ENCODE peak calls at places on chromosome 12, in ten cellular contexts. T is astrocyte, Z is heart right ventricle, Q is breast epithelium, O is endodermal cell, R is stomach, A is psoas muscle, N is SK-N-SH, S is uterus, G is transverse colon. P is an unnamed sample. For H3K4me1, the result is how much of the 10 kb centered on the place peaks cover.

GRCh38 chr12:109760031-109760929 is 46.7 kb downstream of the FAM222A start:
- DNase-seq in Q (peak), A (peak), Z (peak), O (peak), G (peak), N (peak), S (no peak), R (peak), T (no peak), P (no peak)

GRCh38 chr12:78442454-78442801 is 422.1 kb upstream of the SYT1 start:
- DNase-seq in N (no peak), A (no peak), O (no peak), T (peak), S (no peak), Q (no peak), G (no peak), R (no peak), Z (no peak), P (no peak)

GRCh38 chr12:77995436-77996167 is 164.9 kb downstream of the NAV3 start:
- DNase-seq in N (no peak), A (no peak), T (peak), Q (no peak), O (no peak), R (no peak), Z (no peak), S (no peak), G (no peak), P (no peak)

GRCh38 chr12:52041695-52042123 is 9.5 kb upstream of the NR4A1 start:
- DNase-seq in O (peak), S (peak), R (peak), G (no peak), Q (peak), Z (peak), T (peak), A (no peak), N (no peak), P (no peak)

GRCh38 chr12:45671254-45671653 is 58.3 kb upstream of the ARID2 start:
- DNase-seq in S (no peak), A (no peak), T (peak), Z (no peak), R (no peak), G (no peak), Q (no peak), O (no peak), N (no peak), P (no peak)

GRCh38 chr12:32107376-32108267 is 975 bp downstream of the BICD1 start:
- DNase-seq in Z (no peak), T (peak), G (peak), N (peak), O (peak), R (no peak), A (no peak), Q (no peak), S (peak), P (peak)

GRCh38 chr12:78192979-78193378 is 362.3 kb downstream of the NAV3 start:
- DNase-seq in A (no peak), Q (no peak), N (no peak), T (peak), G (no peak), R (no peak), Z (no peak), S (no peak), O (no peak), P (no peak)

GRCh38 chr12:120856980-120857379 is 47.2 kb downstream of the SPPL3 start:
- DNase-seq in N (no peak), Q (no peak), O (no peak), T (no peak), S (no peak), Z (no peak), A (no peak), G (no peak), R (no peak), P (no peak)

GRCh38 chr12:65925626-65926025 is 101.3 kb downstream of the HMGA2 start:
- DNase-seq in R (no peak), G (no peak), Z (no peak), N (no peak), T (no peak), O (no peak), S (no peak), A (no peak), Q (no peak), P (no peak)

GRCh38 chr12:6367065-6367968 is 8.0 kb downstream of the SCNN1A start:
- DNase-seq in Z (no peak), T (no peak), G (no peak), Q (no peak), N (peak), S (no peak), O (no peak), A (no peak), R (no peak), P (peak)

GRCh38 chr12:110307372-110307771 is 26.3 kb downstream of the ATP2A2 start:
- DNase-seq in R (no peak), G (no peak), T (no peak), Z (no peak), Q (no peak), A (no peak), N (no peak), O (peak), S (no peak), P (no peak)

GRCh38 chr12:123958462-123958861 is 14.2 kb downstream of the CCDC92 start:
- DNase-seq in T (no peak), R (no peak), Q (no peak), G (no peak), N (no peak), Z (peak), O (no peak), A (no peak), S (no peak), P (no peak)

GRCh38 chr12:32896438-32897275 is at the start of gene PKP2:
- DNase-seq in O (peak), N (peak), S (peak), Z (peak), T (no peak), Q (peak), R (peak), G (peak), A (peak), P (peak)

GRCh38 chr12:132359971-132360370 is 30.6 kb upstream of the GALNT9 start:
- DNase-seq in Q (peak), G (no peak), Z (no peak), S (no peak), T (no peak), O (no peak), R (no peak), A (peak), N (no peak), P (no peak)

GRCh38 chr12:94150483-94151225 is 2.3 kb downstream of the PLXNC1 start:
- DNase-seq in O (peak), Q (no peak), N (peak), G (peak), S (peak), T (no peak), A (peak), Z (peak), R (peak), P (peak)

GRCh38 chr12:52614381-52615207 is 3.8 kb downstream of the KRT73 start:
- DNase-seq in R (no peak), T (no peak), G (no peak), O (peak), A (no peak), S (no peak), N (no peak), Q (no peak), Z (no peak), P (no peak)

GRCh38 chr12:29961231-29961630 is 177.5 kb upstream of the TMTC1 start:
- DNase-seq in S (no peak), O (no peak), R (no peak), A (no peak), Q (no peak), T (peak), N (no peak), G (no peak), Z (no peak), P (no peak)

GRCh38 chr12:119749666-119750065 is 81.7 kb downstream of the PRKAB1 start:
- DNase-seq in N (peak), A (no peak), S (no peak), G (no peak), O (no peak), Q (no peak), Z (no peak), T (peak), R (no peak), P (no peak)

GRCh38 chr12:64039285-64039871 is 182.7 kb downstream of the KICS2 start:
- DNase-seq in T (peak), R (peak), Z (no peak), S (no peak), A (no peak), O (no peak), N (no peak), Q (no peak), G (peak), P (no peak)

GRCh38 chr12:76033116-76034001 is 1.8 kb upstream of the PHLDA1 start:
- DNase-seq in A (no peak), Q (no peak), Z (no peak), T (peak), O (no peak), R (no peak), S (no peak), G (no peak), N (no peak), P (no peak)

GRCh38 chr12:12461281-12461922 is 101.3 kb downstream of the DUSP16 start:
- DNase-seq in G (no peak), T (no peak), A (no peak), S (no peak), N (no peak), R (no peak), Z (no peak), Q (no peak), O (peak), P (no peak)

GRCh38 chr12:96234591-96235496 is 40.7 kb downstream of the ELK3 start:
- DNase-seq in A (no peak), G (no peak), Z (no peak), N (no peak), O (no peak), Q (no peak), S (peak), T (no peak), R (no peak), P (no peak)

GRCh38 chr12:96235497-96235826 is 41.3 kb downstream of the ELK3 start:
- DNase-seq in N (no peak), Z (no peak), Q (no peak), S (no peak), R (no peak), T (no peak), A (no peak), O (peak), G (no peak), P (no peak)

GRCh38 chr12:96233168-96233567 is 39.0 kb downstream of the ELK3 start:
- DNase-seq in T (no peak), Q (no peak), N (no peak), S (peak), O (no peak), A (peak), Z (no peak), G (no peak), R (no peak), P (no peak)

GRCh38 chr12:96236221-96236822 is 42.1 kb downstream of the ELK3 start:
- DNase-seq in O (no peak), Z (peak), T (peak), A (peak), R (no peak), Q (no peak), G (peak), S (peak), N (no peak), P (no peak)

GRCh38 chr12:96233941-96234461 is 39.8 kb downstream of the ELK3 start:
- DNase-seq in G (peak), R (peak), Z (peak), A (peak), O (peak), S (peak), Q (peak), N (peak), T (peak), P (peak)
- H3K4me1 ChIP-seq in G (under half), R (under half), Z (under half), A (under half), O (under half), S (under half), Q (under half), N (under half), T (half or more), P (under half)

GRCh38 chr12:50232771-50233209 is 50.5 kb downstream of the LIMA1 start:
- DNase-seq in N (peak), Q (no peak), Z (no peak), R (no peak), A (no peak), G (no peak), T (no peak), O (peak), S (no peak), P (no peak)
- H3K27ac ChIP-seq in N (peak), Q (peak), Z (no peak), R (no peak), A (no peak), G (no peak), T (no peak), O (no peak), S (peak), P (no peak)

GRCh38 chr12:80166751-80167150 is 67.4 kb downstream of the OTOGL start:
- DNase-seq in Z (no peak), Q (no peak), R (no peak), T (no peak), G (no peak), S (no peak), O (no peak), N (no peak), A (no peak), P (no peak)
- TF ChIP-seq CTCF in Z (no peak), Q (no peak), R (no peak), T (no peak), G (no peak), S (no peak), O (no peak), N (no peak), A (no peak), P (no peak)

GRCh38 chr12:47903151-47903611 is 1.6 kb downstream of the VDR start:
- DNase-seq in S (no peak), N (no peak), Z (no peak), Q (no peak), T (peak), R (peak), A (no peak), G (peak), O (peak), P (peak)
- H3K4me1 ChIP-seq in S (under half), N (under half), Z (under half), Q (under half), T (under half), R (under half), A (under half), G (half or more), O (under half), P (under half)

DNA sequence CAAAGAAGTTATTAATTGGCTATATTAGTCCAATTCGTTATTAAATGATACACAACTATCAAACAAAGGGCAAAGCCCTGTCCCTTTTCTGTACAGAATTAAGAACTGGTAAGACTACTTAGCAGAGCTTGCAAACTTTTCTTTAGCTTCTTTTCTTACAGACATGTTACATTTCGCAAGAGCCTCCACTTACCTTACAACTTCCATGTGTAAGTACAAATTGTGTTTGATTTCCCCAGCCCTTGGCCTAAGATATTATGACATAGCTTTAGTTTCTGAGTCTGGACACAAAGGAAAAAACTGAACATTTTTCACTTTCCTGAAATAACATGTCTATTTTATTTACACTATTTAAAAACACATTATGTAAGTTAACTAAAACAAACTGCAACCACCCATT is 1.7 kb downstream of the ATF7 start:
- DNase-seq in Q (no peak), G (no peak), T (no peak), Z (no peak), S (no peak), R (no peak), O (no peak), N (no peak), A (no peak), P (no peak)
- H3K27ac ChIP-seq in Q (peak), G (peak), T (no peak), Z (peak), S (peak), R (peak), O (no peak), N (no peak), A (peak), P (peak)

GRCh38 chr12:116708826-116709756 is 28.8 kb downstream of the SPRING1 start:
- DNase-seq in O (peak), A (no peak), Q (peak), S (peak), R (peak), G (peak), T (peak), N (peak), Z (no peak), P (peak)
- TF ChIP-seq CTCF in O (peak), A (peak), Q (peak), S (peak), R (peak), G (peak), T (peak), N (peak), Z (peak), P (peak)

DNA sequence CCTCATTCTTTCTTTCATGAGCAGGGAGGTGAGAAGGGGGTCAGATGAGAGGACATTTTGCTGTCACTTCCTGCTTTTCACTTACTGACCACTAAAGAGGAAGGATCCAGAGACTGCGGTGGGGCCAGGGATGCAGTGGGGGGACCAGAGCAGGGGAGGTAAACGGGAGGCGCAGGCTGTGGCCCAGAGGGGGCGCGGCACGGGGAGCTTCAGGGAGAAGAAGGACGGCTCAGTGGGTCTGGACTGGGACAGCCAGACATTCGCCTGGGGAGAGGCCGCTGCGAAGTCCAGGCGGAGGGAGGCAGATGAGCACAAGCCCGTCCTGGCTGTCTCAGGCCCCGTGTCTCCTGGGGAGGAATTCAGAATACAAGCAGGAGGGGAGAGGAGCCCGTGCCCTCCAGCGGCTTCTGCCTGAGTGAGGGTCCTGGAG is 41.2 kb downstream of the SLC6A12 start:
- DNase-seq in Z (no peak), G (no peak), Q (no peak), N (no peak), R (no peak), O (no peak), S (no peak), A (no peak), T (no peak), P (no peak)
- H3K4me1 ChIP-seq in Z (under half), G (under half), Q (under half), N (half or more), R (under half), O (under half), S (under half), A (under half), T (under half), P (under half)

GRCh38 chr12:40065636-40066035 is 40.2 kb downstream of the SLC2A13 start:
- DNase-seq in A (no peak), Z (no peak), N (no peak), R (no peak), G (no peak), O (no peak), S (no peak), T (no peak), Q (no peak), P (no peak)
- H3K27ac ChIP-seq in A (no peak), Z (no peak), N (no peak), R (no peak), G (no peak), O (no peak), S (no peak), T (no peak), Q (no peak), P (no peak)

GRCh38 chr12:67937822-67938221 is 51.4 kb upstream of the IFNG-AS1 start:
- DNase-seq in Q (no peak), S (no peak), O (no peak), N (no peak), Z (no peak), R (no peak), T (no peak), A (no peak), G (no peak), P (no peak)
- TF ChIP-seq CTCF in Q (no peak), S (no peak), O (no peak), N (no peak), Z (no peak), R (no peak), T (no peak), A (no peak), G (no peak), P (no peak)

GRCh38 chr12:57243521-57244305 is 7.3 kb downstream of the STAC3 start:
- DNase-seq in T (no peak), Z (peak), O (peak), N (peak), A (peak), G (peak), Q (peak), S (peak), R (peak), P (peak)

GRCh38 chr12:57242329-57242690 is 8.7 kb downstream of the STAC3 start:
- DNase-seq in O (no peak), Q (no peak), R (peak), N (peak), S (no peak), G (peak), A (peak), T (no peak), Z (peak), P (peak)

GRCh38 chr12:57242691-57243454 is 8.1 kb downstream of the STAC3 start:
- DNase-seq in S (no peak), G (peak), T (no peak), O (peak), N (peak), A (peak), R (peak), Q (no peak), Z (peak), P (peak)

GRCh38 chr12:57241556-57242310 is 9.3 kb downstream of the STAC3 start:
- DNase-seq in R (no peak), T (no peak), Z (no peak), O (peak), S (no peak), G (no peak), A (peak), N (peak), Q (no peak), P (no peak)

GRCh38 chr12:57244306-57244696 is 6.7 kb downstream of the STAC3 start:
- DNase-seq in G (no peak), Q (no peak), N (no peak), R (no peak), O (peak), Z (no peak), S (no peak), T (no peak), A (peak), P (peak)
- H3K4me1 ChIP-seq in G (under half), Q (under half), N (under half), R (under half), O (under half), Z (under half), S (under half), T (under half), A (half or more), P (under half)